ENCODE peak calls at places on chromosome 1, in five cellular contexts. One of them, this sample, is unnamed.

GRCh38 chr1:213070399-213070798 is 19.4 kb downstream of the RPS6KC1 start:
- DNase-seq in tibial nerve: no peak
- DNase-seq in CD8-positive, alpha-beta T cell: no peak
- DNase-seq in stomach: peak; percentile 46
- DNase-seq in colonic mucosa: no peak
- DNase-seq in this sample: no peak

GRCh38 chr1:72489801-72490200 is 207.5 kb upstream of the NEGR1 start:
- DNase-seq in tibial nerve: no peak
- DNase-seq in CD8-positive, alpha-beta T cell: no peak
- DNase-seq in stomach: no peak
- DNase-seq in colonic mucosa: no peak
- DNase-seq in this sample: no peak

GRCh38 chr1:12475947-12476346 is 142.1 kb downstream of the DHRS3 start:
- DNase-seq in tibial nerve: no peak
- DNase-seq in CD8-positive, alpha-beta T cell: no peak
- DNase-seq in stomach: no peak
- DNase-seq in colonic mucosa: no peak
- DNase-seq in this sample: no peak

GRCh38 chr1:50972766-50973165 is 2.7 kb downstream of the CDKN2C start:
- DNase-seq in tibial nerve: no peak
- DNase-seq in CD8-positive, alpha-beta T cell: no peak
- DNase-seq in stomach: no peak
- DNase-seq in colonic mucosa: no peak
- DNase-seq in this sample: no peak

GRCh38 chr1:161115132-161115711 is 2.6 kb downstream of the PFDN2 start:
- DNase-seq in tibial nerve: no peak
- DNase-seq in CD8-positive, alpha-beta T cell: no peak
- DNase-seq in stomach: no peak
- DNase-seq in colonic mucosa: no peak
- DNase-seq in this sample: no peak

GRCh38 chr1:167082511-167083027 is 7.6 kb downstream of the GPA33 start:
- DNase-seq in tibial nerve: no peak
- DNase-seq in CD8-positive, alpha-beta T cell: no peak
- DNase-seq in stomach: peak; percentile 66
- DNase-seq in colonic mucosa: peak; percentile 94
- DNase-seq in this sample: no peak

GRCh38 chr1:160844447-160845232 is 18.0 kb downstream of the CD244 start:
- DNase-seq in tibial nerve: no peak
- DNase-seq in CD8-positive, alpha-beta T cell: no peak
- DNase-seq in stomach: no peak
- DNase-seq in colonic mucosa: no peak
- DNase-seq in this sample: no peak

GRCh38 chr1:6984996-6985395 is 199.7 kb downstream of the CAMTA1 start:
- DNase-seq in tibial nerve: no peak
- DNase-seq in CD8-positive, alpha-beta T cell: no peak
- DNase-seq in stomach: no peak
- DNase-seq in colonic mucosa: no peak
- DNase-seq in this sample: no peak

GRCh38 chr1:51574796-51575195 is 42.1 kb upstream of the OSBPL9 start:
- DNase-seq in tibial nerve: no peak
- DNase-seq in CD8-positive, alpha-beta T cell: no peak
- DNase-seq in stomach: no peak
- DNase-seq in colonic mucosa: no peak
- DNase-seq in this sample: no peak

GRCh38 chr1:241375906-241376305 is 18.9 kb upstream of the RGS7 start:
- DNase-seq in tibial nerve: no peak
- DNase-seq in CD8-positive, alpha-beta T cell: no peak
- DNase-seq in stomach: no peak
- DNase-seq in colonic mucosa: no peak
- DNase-seq in this sample: no peak

GRCh38 chr1:44678626-44679025 is 4.1 kb downstream of the ARMH1 start:
- DNase-seq in tibial nerve: no peak
- DNase-seq in CD8-positive, alpha-beta T cell: no peak
- DNase-seq in stomach: no peak
- DNase-seq in colonic mucosa: no peak
- DNase-seq in this sample: no peak

GRCh38 chr1:24903955-24904730 is 25.9 kb downstream of the RUNX3 start:
- DNase-seq in tibial nerve: no peak
- DNase-seq in CD8-positive, alpha-beta T cell: no peak
- DNase-seq in stomach: peak; percentile 18
- DNase-seq in colonic mucosa: no peak
- DNase-seq in this sample: peak; percentile 61

GRCh38 chr1:244187310-244187709 is 136.2 kb downstream of the ZBTB18 start:
- DNase-seq in tibial nerve: no peak
- DNase-seq in CD8-positive, alpha-beta T cell: no peak
- DNase-seq in stomach: no peak
- DNase-seq in colonic mucosa: no peak
- DNase-seq in this sample: no peak

GRCh38 chr1:13517193-13517812 is 3.5 kb upstream of the LRRC38 start:
- DNase-seq in tibial nerve: no peak
- DNase-seq in CD8-positive, alpha-beta T cell: no peak
- DNase-seq in stomach: no peak
- DNase-seq in colonic mucosa: peak; percentile 20
- DNase-seq in this sample: no peak

GRCh38 chr1:91806777-91807700 is 78.9 kb downstream of the TGFBR3 start:
- DNase-seq in tibial nerve: no peak
- DNase-seq in CD8-positive, alpha-beta T cell: no peak
- DNase-seq in stomach: no peak
- DNase-seq in colonic mucosa: no peak
- DNase-seq in this sample: no peak

GRCh38 chr1:38175062-38175461 is 128.5 kb upstream of the POU3F1 start:
- DNase-seq in tibial nerve: no peak
- DNase-seq in CD8-positive, alpha-beta T cell: no peak
- DNase-seq in stomach: no peak
- DNase-seq in colonic mucosa: no peak
- DNase-seq in this sample: no peak

GRCh38 chr1:7120863-7121621 is 335.8 kb downstream of the CAMTA1 start:
- DNase-seq in tibial nerve: no peak
- DNase-seq in CD8-positive, alpha-beta T cell: no peak
- DNase-seq in stomach: peak; percentile 58
- DNase-seq in colonic mucosa: no peak
- DNase-seq in this sample: no peak

GRCh38 chr1:197618065-197618464 is 157.2 kb downstream of the DENND1B start:
- DNase-seq in tibial nerve: no peak
- DNase-seq in CD8-positive, alpha-beta T cell: no peak
- DNase-seq in stomach: no peak
- DNase-seq in colonic mucosa: no peak
- DNase-seq in this sample: no peak

GRCh38 chr1:218660678-218661053 is 315.5 kb downstream of the TGFB2 start:
- DNase-seq in tibial nerve: no peak
- DNase-seq in CD8-positive, alpha-beta T cell: no peak
- DNase-seq in stomach: no peak
- DNase-seq in colonic mucosa: no peak
- DNase-seq in this sample: no peak

GRCh38 chr1:101723415-101723814 is 273.3 kb downstream of the OLFM3 start:
- DNase-seq in tibial nerve: no peak
- DNase-seq in CD8-positive, alpha-beta T cell: no peak
- DNase-seq in stomach: no peak
- DNase-seq in colonic mucosa: no peak
- DNase-seq in this sample: no peak

GRCh38 chr1:101257500-101258325 is 20.9 kb downstream of the S1PR1 start:
- DNase-seq in tibial nerve: no peak
- DNase-seq in CD8-positive, alpha-beta T cell: no peak
- DNase-seq in stomach: peak; percentile 61
- DNase-seq in colonic mucosa: peak; percentile 76
- DNase-seq in this sample: no peak

GRCh38 chr1:51750729-51751128 is 127.8 kb downstream of the NRDC start:
- DNase-seq in tibial nerve: no peak
- DNase-seq in CD8-positive, alpha-beta T cell: no peak
- DNase-seq in stomach: no peak
- DNase-seq in colonic mucosa: no peak
- DNase-seq in this sample: no peak

GRCh38 chr1:228015276-228016180 is 8.7 kb downstream of the WNT3A start:
- DNase-seq in tibial nerve: no peak
- DNase-seq in CD8-positive, alpha-beta T cell: no peak
- DNase-seq in stomach: no peak
- DNase-seq in colonic mucosa: no peak
- DNase-seq in this sample: peak; percentile 52

GRCh38 chr1:214827883-214828282 is 224.9 kb downstream of the CENPF start:
- DNase-seq in tibial nerve: no peak
- DNase-seq in CD8-positive, alpha-beta T cell: no peak
- DNase-seq in stomach: no peak
- DNase-seq in colonic mucosa: no peak
- DNase-seq in this sample: no peak

GRCh38 chr1:231899046-231899445 is 272.5 kb downstream of the DISC1 start:
- DNase-seq in tibial nerve: no peak
- DNase-seq in CD8-positive, alpha-beta T cell: no peak
- DNase-seq in stomach: no peak
- DNase-seq in colonic mucosa: no peak
- DNase-seq in this sample: no peak

GRCh38 chr1:220189750-220190347 is 82.4 kb downstream of the RAB3GAP2 start:
- DNase-seq in tibial nerve: no peak
- DNase-seq in CD8-positive, alpha-beta T cell: no peak
- DNase-seq in stomach: no peak
- DNase-seq in colonic mucosa: no peak
- DNase-seq in this sample: no peak

GRCh38 chr1:161910516-161911077 is 113.1 kb downstream of the OLFML2B start:
- DNase-seq in tibial nerve: no peak
- DNase-seq in CD8-positive, alpha-beta T cell: no peak
- DNase-seq in stomach: no peak
- DNase-seq in colonic mucosa: no peak
- DNase-seq in this sample: no peak

GRCh38 chr1:70355111-70355407 is 537 bp upstream of the ANKRD13C start:
- DNase-seq in tibial nerve: no peak
- DNase-seq in CD8-positive, alpha-beta T cell: no peak
- DNase-seq in stomach: no peak
- DNase-seq in colonic mucosa: no peak
- DNase-seq in this sample: no peak

GRCh38 chr1:243411472-243411871 is 155.6 kb downstream of the SDCCAG8 start:
- DNase-seq in tibial nerve: no peak
- DNase-seq in CD8-positive, alpha-beta T cell: no peak
- DNase-seq in stomach: no peak
- DNase-seq in colonic mucosa: no peak
- DNase-seq in this sample: no peak

GRCh38 chr1:61087574-61087973 is 5.2 kb downstream of the NFIA start:
- DNase-seq in tibial nerve: no peak
- DNase-seq in CD8-positive, alpha-beta T cell: no peak
- DNase-seq in stomach: no peak
- DNase-seq in colonic mucosa: no peak
- DNase-seq in this sample: no peak
- H3K27ac ChIP-seq in tibial nerve: peak overlapping the region; percentile 38
- H3K27ac ChIP-seq in CD8-positive, alpha-beta T cell: no peak overlapping the region
- H3K27ac ChIP-seq in stomach: peak overlapping the region; percentile 25
- H3K27ac ChIP-seq in colonic mucosa: no peak overlapping the region
- H3K27ac ChIP-seq in this sample: peak overlapping the region; percentile 77

DNA sequence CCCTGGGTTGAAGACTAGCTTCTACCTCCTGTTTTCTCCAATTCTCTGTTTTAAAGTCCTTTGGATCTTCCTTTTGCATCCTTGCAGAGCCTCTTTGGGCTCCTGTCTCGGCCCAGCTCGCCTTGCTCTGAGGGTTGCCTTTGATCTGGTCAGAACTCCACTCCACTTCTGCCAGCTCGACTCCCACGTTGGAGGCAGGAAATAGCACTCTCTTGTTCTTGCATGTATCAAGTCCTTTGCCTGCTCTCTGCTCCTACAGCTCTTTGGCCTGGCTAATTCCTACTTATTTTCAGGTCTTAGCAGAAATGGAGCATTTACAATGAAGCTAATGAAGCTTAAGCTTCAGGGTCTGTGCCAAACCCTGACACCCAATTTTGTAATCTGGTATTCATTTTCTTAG is 21.1 kb upstream of the B3GALNT2 start:
- DNase-seq in tibial nerve: no peak
- DNase-seq in CD8-positive, alpha-beta T cell: no peak
- DNase-seq in stomach: no peak
- DNase-seq in colonic mucosa: no peak
- DNase-seq in this sample: no peak
- TF ChIP-seq CTCF in tibial nerve: no peak
- TF ChIP-seq CTCF in CD8-positive, alpha-beta T cell: no peak
- TF ChIP-seq CTCF in stomach: no peak
- TF ChIP-seq CTCF in colonic mucosa: no peak
- TF ChIP-seq CTCF in this sample: no peak

GRCh38 chr1:205318231-205318991 is 3.1 kb downstream of the NUAK2 start:
- DNase-seq in tibial nerve: no peak
- DNase-seq in CD8-positive, alpha-beta T cell: no peak
- DNase-seq in stomach: no peak
- DNase-seq in colonic mucosa: peak; percentile 82
- DNase-seq in this sample: no peak
- H3K4me3 ChIP-seq in tibial nerve: no peak overlapping the region
- H3K4me3 ChIP-seq in CD8-positive, alpha-beta T cell: peak overlapping the region; percentile 73
- H3K4me3 ChIP-seq in stomach: no peak overlapping the region
- H3K4me3 ChIP-seq in colonic mucosa: peak overlapping the region; percentile 87
- H3K4me3 ChIP-seq in this sample: no peak overlapping the region

GRCh38 chr1:85220756-85221166 is 19.9 kb upstream of the SYDE2 start:
- DNase-seq in tibial nerve: no peak
- DNase-seq in CD8-positive, alpha-beta T cell: no peak
- DNase-seq in stomach: no peak
- DNase-seq in colonic mucosa: no peak
- DNase-seq in this sample: no peak

GRCh38 chr1:85216697-85217096 is 15.9 kb upstream of the SYDE2 start:
- DNase-seq in tibial nerve: no peak
- DNase-seq in CD8-positive, alpha-beta T cell: no peak
- DNase-seq in stomach: no peak
- DNase-seq in colonic mucosa: no peak
- DNase-seq in this sample: no peak

GRCh38 chr1:85224734-85225623 is 24.2 kb upstream of the SYDE2 start:
- DNase-seq in tibial nerve: no peak
- DNase-seq in CD8-positive, alpha-beta T cell: no peak
- DNase-seq in stomach: peak; percentile 84
- DNase-seq in colonic mucosa: peak; percentile 78
- DNase-seq in this sample: no peak

GRCh38 chr1:85223334-85223733 is 22.5 kb upstream of the SYDE2 start:
- DNase-seq in tibial nerve: no peak
- DNase-seq in CD8-positive, alpha-beta T cell: no peak
- DNase-seq in stomach: no peak
- DNase-seq in colonic mucosa: no peak
- DNase-seq in this sample: no peak

GRCh38 chr1:85219853-85220610 is 19.2 kb upstream of the SYDE2 start:
- DNase-seq in tibial nerve: no peak
- DNase-seq in CD8-positive, alpha-beta T cell: no peak
- DNase-seq in stomach: no peak
- DNase-seq in colonic mucosa: no peak
- DNase-seq in this sample: no peak
- H3K27ac ChIP-seq in tibial nerve: no peak overlapping the region
- H3K27ac ChIP-seq in CD8-positive, alpha-beta T cell: no peak overlapping the region
- H3K27ac ChIP-seq in stomach: peak overlapping the region; percentile 34
- H3K27ac ChIP-seq in colonic mucosa: no peak overlapping the region
- H3K27ac ChIP-seq in this sample: no peak overlapping the region

GRCh38 chr1:48105167-48105566 is 108.0 kb upstream of the TRABD2B start:
- DNase-seq in tibial nerve: no peak
- DNase-seq in CD8-positive, alpha-beta T cell: no peak
- DNase-seq in stomach: no peak
- DNase-seq in colonic mucosa: no peak
- DNase-seq in this sample: no peak
- TF ChIP-seq CTCF in tibial nerve: peak; percentile 27
- TF ChIP-seq CTCF in CD8-positive, alpha-beta T cell: no peak
- TF ChIP-seq CTCF in stomach: no peak
- TF ChIP-seq CTCF in colonic mucosa: no peak
- TF ChIP-seq CTCF in this sample: no peak

GRCh38 chr1:36149973-36150295 is 648 bp upstream of the TRAPPC3 start:
- DNase-seq in tibial nerve: no peak
- DNase-seq in CD8-positive, alpha-beta T cell: no peak
- DNase-seq in stomach: no peak
- DNase-seq in colonic mucosa: no peak
- DNase-seq in this sample: no peak
- H3K4me3 ChIP-seq in tibial nerve: no peak overlapping the region
- H3K4me3 ChIP-seq in CD8-positive, alpha-beta T cell: peak overlapping the region; percentile 73
- H3K4me3 ChIP-seq in stomach: peak overlapping the region; percentile 5
- H3K4me3 ChIP-seq in colonic mucosa: no peak overlapping the region
- H3K4me3 ChIP-seq in this sample: peak overlapping the region; percentile 58

This sample was measured in coronary artery.